ENCODE peak calls at places on chromosomes 16 and 17, in nine cellular contexts. M, N, F, Y, B, E, S, U and G are unnamed samples.

GRCh38 chr16:61195006-61195405 is 841.2 kb downstream of the CDH8 start:
- DNase-seq in M (no peak), N (no peak), F (no peak), Y (no peak), B (no peak), E (no peak), S (no peak), U (no peak), G (no peak)

GRCh38 chr16:85111184-85111583 is 1.1 kb downstream of the CIBAR2 start:
- DNase-seq in M (no peak), N (no peak), F (no peak), Y (no peak), B (no peak), E (no peak), S (no peak), U (no peak), G (no peak)

GRCh38 chr17:78748048-78748729 is 33.9 kb downstream of the CYTH1 start:
- DNase-seq in M (no peak), N (no peak), F (no peak), Y (peak; percentile 61), B (no peak), E (peak; percentile 49), S (no peak), U (peak; percentile 31), G (no peak)

GRCh38 chr17:69809331-69809730 is 265.7 kb upstream of the KCNJ16 start:
- DNase-seq in M (no peak), N (no peak), F (no peak), Y (no peak), B (no peak), E (peak; percentile 48), S (no peak), U (peak; percentile 10), G (peak; percentile 16)

GRCh38 chr17:72116692-72117469 is 3.9 kb upstream of the SOX9 start:
- DNase-seq in M (no peak), N (no peak), F (no peak), Y (peak; percentile 35), B (no peak), E (peak; percentile 68), S (peak; percentile 52), U (no peak), G (no peak)

GRCh38 chr16:740459-740763 is 386 bp downstream of the CIAO3 start:
- DNase-seq in M (no peak), N (no peak), F (no peak), Y (no peak), B (no peak), E (no peak), S (no peak), U (peak; percentile 40), G (no peak)

GRCh38 chr16:82322177-82322576 is 152.2 kb upstream of the MPHOSPH6 start:
- DNase-seq in M (no peak), N (no peak), F (no peak), Y (no peak), B (no peak), E (no peak), S (no peak), U (no peak), G (no peak)

GRCh38 chr16:10338426-10338825 is 47.4 kb upstream of the ATF7IP2 start:
- DNase-seq in M (no peak), N (no peak), F (no peak), Y (no peak), B (no peak), E (peak; percentile 17), S (no peak), U (no peak), G (peak; percentile 29)

GRCh38 chr17:44904001-44904984 is 5.0 kb upstream of the EFTUD2 start:
- DNase-seq in M (no peak), N (no peak), F (no peak), Y (no peak), B (peak; percentile 13), E (no peak), S (no peak), U (no peak), G (no peak)

GRCh38 chr16:86798247-86799041 is 220.1 kb downstream of the FOXL1 start:
- DNase-seq in M (no peak), N (no peak), F (no peak), Y (no peak), B (no peak), E (peak; percentile 19), S (no peak), U (peak; percentile 10), G (peak; percentile 60)

GRCh38 chr16:86791287-86792074 is 213.1 kb downstream of the FOXL1 start:
- DNase-seq in M (no peak), N (no peak), F (no peak), Y (no peak), B (no peak), E (no peak), S (peak; percentile 82), U (no peak), G (no peak)

GRCh38 chr16:86797700-86798099 is 219.4 kb downstream of the FOXL1 start:
- DNase-seq in M (no peak), N (no peak), F (no peak), Y (no peak), B (no peak), E (no peak), S (no peak), U (no peak), G (no peak)

GRCh38 chr16:86789621-86790051 is 211.3 kb downstream of the FOXL1 start:
- DNase-seq in M (no peak), N (no peak), F (no peak), Y (no peak), B (no peak), E (no peak), S (no peak), U (peak; percentile 45), G (peak; percentile 59)

DNA sequence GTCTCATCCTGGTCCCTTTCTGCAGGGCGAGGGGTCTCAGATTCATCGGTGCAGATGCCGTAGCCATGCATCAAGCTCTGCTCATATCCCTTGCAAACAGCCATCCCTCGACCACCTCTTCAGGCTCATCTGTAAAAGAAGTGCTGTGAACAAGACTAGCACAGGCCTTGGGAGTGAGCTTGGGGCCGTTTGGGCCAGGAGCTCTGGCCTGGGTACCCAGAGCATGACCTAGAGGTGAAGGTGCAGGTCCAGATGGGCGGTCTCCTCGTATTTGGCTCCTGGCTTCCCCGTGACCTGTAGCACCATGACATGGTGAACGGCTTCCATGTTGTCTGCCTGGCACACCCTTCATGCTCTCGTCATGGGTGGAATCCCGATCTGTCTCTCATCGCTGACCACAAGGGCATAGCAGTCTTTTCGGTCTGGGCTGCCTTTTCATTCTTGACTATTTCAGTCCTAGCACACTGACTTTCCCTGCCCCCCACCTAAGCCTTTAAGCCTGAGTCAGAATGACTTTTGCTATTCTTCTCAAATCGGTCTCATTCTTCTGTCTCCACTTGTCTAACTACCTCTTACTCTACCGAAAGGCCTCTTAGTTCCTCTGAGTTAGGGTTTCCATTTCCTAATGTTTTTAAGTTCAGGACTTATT is 216.0 kb downstream of the FOXL1 start:
- DNase-seq in M (no peak), N (no peak), F (no peak), Y (no peak), B (no peak), E (no peak), S (no peak), U (no peak), G (no peak)
- H3K27me3 ChIP-seq in M (peaks cover 10% of the 10 kb centered on the region), N (peaks cover 22% of the 10 kb centered on the region), F (peaks cover 1% of the 10 kb centered on the region), Y (no peaks in the 10 kb centered on the region), B (peaks cover 3% of the 10 kb centered on the region), E (no peaks in the 10 kb centered on the region), S (peaks cover 26% of the 10 kb centered on the region), U (peaks cover 84% of the 10 kb centered on the region), G (peaks cover 18% of the 10 kb centered on the region)

GRCh38 chr16:86882586-86883280 is 304.4 kb downstream of the FOXL1 start:
- DNase-seq in M (no peak), N (no peak), F (peak; percentile 57), Y (peak; percentile 34), B (no peak), E (peak; percentile 43), S (peak; percentile 73), U (peak; percentile 76), G (peak; percentile 99)
- H3K9me3 ChIP-seq in M (no peaks in the 10 kb centered on the region), N (no peaks in the 10 kb centered on the region), F (no peaks in the 10 kb centered on the region), Y (no peaks in the 10 kb centered on the region), B (no peaks in the 10 kb centered on the region), E (no peaks in the 10 kb centered on the region), S (no peaks in the 10 kb centered on the region), U (no peaks in the 10 kb centered on the region), G (no peaks in the 10 kb centered on the region)

GRCh38 chr17:20191066-20191465 is 181.9 kb downstream of the SPECC1 start:
- DNase-seq in M (no peak), N (no peak), F (no peak), Y (no peak), B (no peak), E (peak; percentile 90), S (peak; percentile 98), U (peak; percentile 76), G (peak; percentile 23)
- H3K4me3 ChIP-seq in M (no peak overlapping the region), N (no peak overlapping the region), F (no peak overlapping the region), Y (no peak overlapping the region), B (no peak overlapping the region), E (no peak overlapping the region), S (no peak overlapping the region), U (no peak overlapping the region), G (no peak overlapping the region)

DNA sequence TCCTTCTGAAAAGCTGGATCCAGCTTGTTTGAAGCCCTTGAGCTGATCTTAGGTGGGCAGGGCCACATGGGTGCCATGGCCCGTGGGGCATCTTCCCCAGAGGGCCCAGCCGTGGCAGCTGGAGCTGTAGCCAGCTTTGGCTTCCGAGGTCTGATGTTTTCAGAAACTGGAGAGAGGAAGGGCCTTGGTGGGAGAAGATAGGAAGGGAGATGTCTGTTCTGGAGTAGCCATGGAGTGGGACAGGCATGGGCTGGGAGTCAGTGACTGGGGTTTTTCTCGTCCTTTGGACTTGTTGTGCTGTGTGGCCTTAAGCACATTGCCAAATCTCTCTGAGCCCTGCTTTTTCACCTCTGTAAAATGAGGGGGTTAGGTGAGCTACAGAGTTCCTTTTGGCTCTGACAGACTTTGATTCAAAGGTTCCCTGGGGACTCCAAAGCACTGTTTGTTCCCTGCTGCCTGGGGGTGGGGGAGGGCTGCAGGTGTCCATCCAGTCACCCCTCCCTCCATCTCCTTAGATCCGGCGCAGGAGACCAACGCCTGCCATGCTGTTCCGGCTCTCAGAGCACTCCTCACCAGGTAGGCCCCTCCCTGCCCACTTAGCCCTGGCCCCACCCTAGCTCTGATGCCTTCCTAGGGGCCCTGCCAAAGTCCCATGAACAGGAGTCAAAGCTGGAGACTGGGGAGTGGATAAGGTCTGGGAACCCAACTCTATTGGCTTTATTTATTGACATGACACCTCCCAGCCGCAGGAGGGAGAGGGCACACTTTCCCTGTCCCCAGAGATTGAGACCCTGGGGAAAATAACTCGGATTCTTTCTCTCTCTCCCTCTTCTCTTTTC is 2.1 kb downstream of the PPP1R1B start:
- DNase-seq in M (no peak), N (no peak), F (no peak), Y (peak; percentile 45), B (no peak), E (no peak), S (no peak), U (no peak), G (no peak)
- H3K27me3 ChIP-seq in M (peaks cover 39% of the 10 kb centered on the region), N (peaks cover 66% of the 10 kb centered on the region), F (peaks cover 13% of the 10 kb centered on the region), Y (peaks cover 11% of the 10 kb centered on the region), B (peaks cover 22% of the 10 kb centered on the region), E (peaks cover 10% of the 10 kb centered on the region), S (peaks cover 56% of the 10 kb centered on the region), U (peaks cover 44% of the 10 kb centered on the region), G (peaks cover 9% of the 10 kb centered on the region)

GRCh38 chr16:54353097-54353496 is 66.5 kb upstream of the IRX3 start:
- DNase-seq in M (no peak), N (no peak), F (no peak), Y (no peak), B (no peak), E (no peak), S (no peak), U (no peak), G (no peak)
- H3K9me3 ChIP-seq in M (no peaks in the 10 kb centered on the region), N (peaks cover 4% of the 10 kb centered on the region), F (no peaks in the 10 kb centered on the region), Y (no peaks in the 10 kb centered on the region), B (no peaks in the 10 kb centered on the region), E (peaks cover 5% of the 10 kb centered on the region), S (no peaks in the 10 kb centered on the region), U (no peaks in the 10 kb centered on the region), G (peaks cover 44% of the 10 kb centered on the region)